ENCODE peak calls at places on chromosomes 3 and 15, in eight cellular contexts. One of them, this sample, is unnamed.

GRCh38 chr3:73625124-73625665 is 454 bp upstream of the PDZRN3 start:
- DNase-seq in progenitor cell of endocrine pancreas: no peak
- DNase-seq in testis: peak; percentile 53
- DNase-seq in OCI-LY7: no peak
- DNase-seq in kidney epithelial cell: no peak
- DNase-seq in AG04450: no peak
- DNase-seq in coronary artery: no peak
- DNase-seq in astrocyte: peak; percentile 27
- DNase-seq in this sample: peak; percentile 62

GRCh38 chr3:126197854-126198584 is 17.6 kb upstream of the ALDH1L1 start:
- DNase-seq in progenitor cell of endocrine pancreas: no peak
- DNase-seq in testis: peak; percentile 86
- DNase-seq in OCI-LY7: peak; percentile 55
- DNase-seq in kidney epithelial cell: no peak
- DNase-seq in AG04450: peak; percentile 38
- DNase-seq in coronary artery: peak; percentile 83
- DNase-seq in astrocyte: peak; percentile 21
- DNase-seq in this sample: peak; percentile 75

GRCh38 chr15:65338366-65338765 is 33.9 kb downstream of the RNU5B-1 start:
- DNase-seq in progenitor cell of endocrine pancreas: no peak
- DNase-seq in testis: no peak
- DNase-seq in OCI-LY7: no peak
- DNase-seq in kidney epithelial cell: no peak
- DNase-seq in AG04450: no peak
- DNase-seq in coronary artery: no peak
- DNase-seq in astrocyte: no peak
- DNase-seq in this sample: no peak

GRCh38 chr3:26428992-26429391 is 193.6 kb upstream of the LRRC3B start:
- DNase-seq in progenitor cell of endocrine pancreas: no peak
- DNase-seq in testis: no peak
- DNase-seq in OCI-LY7: no peak
- DNase-seq in kidney epithelial cell: no peak
- DNase-seq in AG04450: no peak
- DNase-seq in coronary artery: no peak
- DNase-seq in astrocyte: no peak
- DNase-seq in this sample: no peak

GRCh38 chr3:167882057-167882667 is 146.6 kb downstream of the SERPINI1 start:
- DNase-seq in progenitor cell of endocrine pancreas: no peak
- DNase-seq in testis: no peak
- DNase-seq in OCI-LY7: peak; percentile 83
- DNase-seq in kidney epithelial cell: peak; percentile 4
- DNase-seq in AG04450: peak; percentile 3
- DNase-seq in coronary artery: no peak
- DNase-seq in astrocyte: peak; percentile 35
- DNase-seq in this sample: peak; percentile 75

GRCh38 chr3:174973465-174973864 is 114.3 kb downstream of the NAALADL2 start:
- DNase-seq in progenitor cell of endocrine pancreas: no peak
- DNase-seq in testis: no peak
- DNase-seq in OCI-LY7: no peak
- DNase-seq in kidney epithelial cell: peak; percentile 9
- DNase-seq in AG04450: no peak
- DNase-seq in coronary artery: no peak
- DNase-seq in astrocyte: no peak
- DNase-seq in this sample: no peak

GRCh38 chr15:81160312-81161214 is 26.5 kb downstream of the CFAP161 start:
- DNase-seq in progenitor cell of endocrine pancreas: no peak
- DNase-seq in testis: peak; percentile 57
- DNase-seq in OCI-LY7: no peak
- DNase-seq in kidney epithelial cell: no peak
- DNase-seq in AG04450: peak; percentile 91
- DNase-seq in coronary artery: no peak
- DNase-seq in astrocyte: peak; percentile 61
- DNase-seq in this sample: peak; percentile 96

GRCh38 chr15:86231864-86232801 is 152.5 kb downstream of the AGBL1 start:
- DNase-seq in progenitor cell of endocrine pancreas: no peak
- DNase-seq in testis: peak; percentile 37
- DNase-seq in OCI-LY7: peak; percentile 37
- DNase-seq in kidney epithelial cell: no peak
- DNase-seq in AG04450: no peak
- DNase-seq in coronary artery: no peak
- DNase-seq in astrocyte: peak; percentile 25
- DNase-seq in this sample: peak; percentile 21

GRCh38 chr3:111758642-111759041 is 100.4 kb upstream of the PHLDB2 start:
- DNase-seq in progenitor cell of endocrine pancreas: no peak
- DNase-seq in testis: no peak
- DNase-seq in OCI-LY7: no peak
- DNase-seq in kidney epithelial cell: no peak
- DNase-seq in AG04450: no peak
- DNase-seq in coronary artery: no peak
- DNase-seq in astrocyte: peak; percentile 47
- DNase-seq in this sample: peak; percentile 42

GRCh38 chr15:92651877-92652575 is 3.5 kb downstream of the FAM174B start:
- DNase-seq in progenitor cell of endocrine pancreas: no peak
- DNase-seq in testis: no peak
- DNase-seq in OCI-LY7: no peak
- DNase-seq in kidney epithelial cell: no peak
- DNase-seq in AG04450: no peak
- DNase-seq in coronary artery: peak; percentile 26
- DNase-seq in astrocyte: no peak
- DNase-seq in this sample: no peak

GRCh38 chr15:96331141-96331941 is 841 bp downstream of the NR2F2 start:
- DNase-seq in progenitor cell of endocrine pancreas: no peak
- DNase-seq in testis: no peak
- DNase-seq in OCI-LY7: no peak
- DNase-seq in kidney epithelial cell: no peak
- DNase-seq in AG04450: no peak
- DNase-seq in coronary artery: peak; percentile 69
- DNase-seq in astrocyte: peak; percentile 29
- DNase-seq in this sample: peak; percentile 80

GRCh38 chr3:57778499-57778898 is 22.4 kb downstream of the SLMAP start:
- DNase-seq in progenitor cell of endocrine pancreas: no peak
- DNase-seq in testis: no peak
- DNase-seq in OCI-LY7: no peak
- DNase-seq in kidney epithelial cell: no peak
- DNase-seq in AG04450: no peak
- DNase-seq in coronary artery: no peak
- DNase-seq in astrocyte: no peak
- DNase-seq in this sample: peak; percentile 34

GRCh38 chr3:9552252-9552999 is 1.2 kb downstream of the LHFPL4 start:
- DNase-seq in progenitor cell of endocrine pancreas: peak; percentile 81
- DNase-seq in testis: peak; percentile 73
- DNase-seq in OCI-LY7: no peak
- DNase-seq in kidney epithelial cell: peak; percentile 18
- DNase-seq in AG04450: peak; percentile 4
- DNase-seq in coronary artery: peak; percentile 50
- DNase-seq in astrocyte: peak; percentile 45
- DNase-seq in this sample: peak; percentile 68

GRCh38 chr3:57961828-57962447 is 46.3 kb upstream of the FLNB start:
- DNase-seq in progenitor cell of endocrine pancreas: no peak
- DNase-seq in testis: no peak
- DNase-seq in OCI-LY7: peak; percentile 53
- DNase-seq in kidney epithelial cell: no peak
- DNase-seq in AG04450: no peak
- DNase-seq in coronary artery: no peak
- DNase-seq in astrocyte: no peak
- DNase-seq in this sample: peak; percentile 73

GRCh38 chr3:121735047-121735696 is 14.4 kb downstream of the GOLGB1 start:
- DNase-seq in progenitor cell of endocrine pancreas: no peak
- DNase-seq in testis: no peak
- DNase-seq in OCI-LY7: no peak
- DNase-seq in kidney epithelial cell: no peak
- DNase-seq in AG04450: no peak
- DNase-seq in coronary artery: no peak
- DNase-seq in astrocyte: no peak
- DNase-seq in this sample: peak; percentile 12

GRCh38 chr15:31447893-31448634 is 121.4 kb downstream of the KLF13 start:
- DNase-seq in progenitor cell of endocrine pancreas: no peak
- DNase-seq in testis: no peak
- DNase-seq in OCI-LY7: no peak
- DNase-seq in kidney epithelial cell: no peak
- DNase-seq in AG04450: no peak
- DNase-seq in coronary artery: no peak
- DNase-seq in astrocyte: no peak
- DNase-seq in this sample: no peak

GRCh38 chr3:116971531-116971930 is 262.0 kb downstream of the TUSC7 start:
- DNase-seq in progenitor cell of endocrine pancreas: no peak
- DNase-seq in testis: no peak
- DNase-seq in OCI-LY7: no peak
- DNase-seq in kidney epithelial cell: no peak
- DNase-seq in AG04450: no peak
- DNase-seq in coronary artery: no peak
- DNase-seq in astrocyte: no peak
- DNase-seq in this sample: no peak

GRCh38 chr3:14521611-14522010 is 18.5 kb downstream of the GRIP2 start:
- DNase-seq in progenitor cell of endocrine pancreas: no peak
- DNase-seq in testis: no peak
- DNase-seq in OCI-LY7: no peak
- DNase-seq in kidney epithelial cell: no peak
- DNase-seq in AG04450: no peak
- DNase-seq in coronary artery: no peak
- DNase-seq in astrocyte: no peak
- DNase-seq in this sample: no peak

GRCh38 chr15:25844542-25844941 is 18.6 kb downstream of the ATP10A start:
- DNase-seq in progenitor cell of endocrine pancreas: no peak
- DNase-seq in testis: no peak
- DNase-seq in OCI-LY7: no peak
- DNase-seq in kidney epithelial cell: no peak
- DNase-seq in AG04450: no peak
- DNase-seq in coronary artery: no peak
- DNase-seq in astrocyte: no peak
- DNase-seq in this sample: no peak

GRCh38 chr3:150503402-150504099 is 42.7 kb downstream of the SERP1 start:
- DNase-seq in progenitor cell of endocrine pancreas: no peak
- DNase-seq in testis: no peak
- DNase-seq in OCI-LY7: no peak
- DNase-seq in kidney epithelial cell: no peak
- DNase-seq in AG04450: no peak
- DNase-seq in coronary artery: no peak
- DNase-seq in astrocyte: no peak
- DNase-seq in this sample: no peak

DNA sequence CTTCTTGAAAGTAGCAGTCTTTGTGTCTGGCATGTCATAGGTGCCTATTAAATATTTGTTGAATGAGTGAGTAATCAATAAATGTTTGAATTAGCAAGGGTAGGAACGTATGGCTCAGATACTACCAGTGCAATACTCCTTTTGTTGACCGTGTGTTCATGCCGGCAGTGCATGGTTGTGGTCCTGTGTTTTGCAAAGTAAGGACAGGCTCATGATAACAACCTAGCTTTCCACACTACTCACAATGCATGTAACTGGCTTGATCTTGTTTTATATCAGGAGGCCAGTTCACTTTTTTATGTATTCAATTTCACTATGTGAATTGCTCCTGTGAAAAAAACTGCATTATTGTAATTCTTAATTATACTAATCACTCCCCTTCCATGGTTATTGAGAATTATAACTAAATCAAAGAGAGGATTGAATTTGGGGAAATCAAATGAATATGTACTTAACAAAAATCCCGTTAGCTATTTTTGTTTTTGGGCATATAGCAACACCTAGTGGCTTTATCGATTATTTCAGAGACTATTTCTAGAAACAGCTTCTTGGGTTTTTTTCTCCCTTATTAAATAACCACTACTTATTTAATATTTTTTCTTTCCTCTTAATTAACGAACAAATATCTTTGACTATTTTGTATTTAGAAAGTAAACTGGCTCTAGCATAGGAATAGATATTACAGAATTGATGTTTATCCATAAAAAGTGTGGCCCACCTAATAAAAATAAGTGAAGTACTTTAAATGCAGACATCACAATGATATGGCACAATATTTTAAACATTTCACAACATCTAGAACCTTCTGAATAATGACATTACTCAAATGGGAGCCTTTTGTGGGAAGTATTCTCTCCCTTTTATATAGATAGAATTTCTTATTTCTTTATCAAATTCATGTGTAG is 218.5 kb downstream of the BBX start:
- DNase-seq in progenitor cell of endocrine pancreas: no peak
- DNase-seq in testis: no peak
- DNase-seq in OCI-LY7: peak; percentile 35
- DNase-seq in kidney epithelial cell: no peak
- DNase-seq in AG04450: no peak
- DNase-seq in coronary artery: no peak
- DNase-seq in astrocyte: no peak
- DNase-seq in this sample: peak; percentile 61
- TF ChIP-seq CTCF in progenitor cell of endocrine pancreas: peak; percentile 57
- TF ChIP-seq CTCF in testis: peak; percentile 56
- TF ChIP-seq CTCF in OCI-LY7: peak; percentile 79
- TF ChIP-seq CTCF in kidney epithelial cell: peak; percentile 30
- TF ChIP-seq CTCF in AG04450: peak; percentile 62
- TF ChIP-seq CTCF in coronary artery: peak; percentile 38
- TF ChIP-seq CTCF in astrocyte: peak; percentile 48
- TF ChIP-seq CTCF in this sample: peak; percentile 47

GRCh38 chr3:125163739-125164601 is 48.6 kb downstream of the SLC12A8 start:
- DNase-seq in progenitor cell of endocrine pancreas: no peak
- DNase-seq in testis: peak; percentile 54
- DNase-seq in OCI-LY7: peak; percentile 27
- DNase-seq in kidney epithelial cell: no peak
- DNase-seq in AG04450: no peak
- DNase-seq in coronary artery: no peak
- DNase-seq in astrocyte: no peak
- DNase-seq in this sample: no peak
- TF ChIP-seq CTCF in progenitor cell of endocrine pancreas: no peak
- TF ChIP-seq CTCF in testis: no peak
- TF ChIP-seq CTCF in OCI-LY7: peak; percentile 51
- TF ChIP-seq CTCF in kidney epithelial cell: peak; percentile 7
- TF ChIP-seq CTCF in AG04450: no peak
- TF ChIP-seq CTCF in coronary artery: no peak
- TF ChIP-seq CTCF in astrocyte: no peak
- TF ChIP-seq CTCF in this sample: peak; percentile 28

GRCh38 chr3:27888562-27888961 is 166.4 kb upstream of the EOMES start:
- DNase-seq in progenitor cell of endocrine pancreas: no peak
- DNase-seq in testis: no peak
- DNase-seq in OCI-LY7: no peak
- DNase-seq in kidney epithelial cell: no peak
- DNase-seq in AG04450: no peak
- DNase-seq in coronary artery: no peak
- DNase-seq in astrocyte: no peak
- DNase-seq in this sample: no peak
- TF ChIP-seq CTCF in progenitor cell of endocrine pancreas: no peak
- TF ChIP-seq CTCF in testis: no peak
- TF ChIP-seq CTCF in OCI-LY7: no peak
- TF ChIP-seq CTCF in kidney epithelial cell: no peak
- TF ChIP-seq CTCF in AG04450: no peak
- TF ChIP-seq CTCF in coronary artery: no peak
- TF ChIP-seq CTCF in astrocyte: no peak
- TF ChIP-seq CTCF in this sample: no peak

DNA sequence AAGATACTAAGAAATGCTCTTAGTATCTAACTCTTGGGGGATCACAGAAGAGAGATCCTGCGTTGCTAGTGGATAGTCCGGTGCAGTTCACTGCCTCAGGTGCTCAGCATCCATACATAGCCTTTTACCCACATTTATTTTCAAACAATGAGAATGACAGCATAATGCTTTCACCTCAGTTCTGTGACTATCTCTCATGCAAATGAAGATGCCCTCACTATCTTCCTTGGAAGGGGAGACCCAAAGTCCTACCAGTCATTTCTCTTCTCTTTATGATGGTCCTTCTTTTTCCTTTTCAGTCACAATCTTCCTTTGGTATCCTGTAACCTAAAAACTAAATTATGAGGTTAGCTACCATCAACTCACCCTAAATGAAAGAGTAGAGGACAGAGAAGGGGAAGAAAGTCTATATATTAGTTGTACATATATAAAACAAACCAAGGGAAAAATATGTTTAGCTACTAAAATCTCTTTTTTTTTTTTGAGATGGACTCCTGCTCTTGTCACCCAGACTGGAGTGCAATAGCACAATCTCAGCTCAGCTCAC is 30.9 kb upstream of the SLC28A2 start:
- DNase-seq in progenitor cell of endocrine pancreas: no peak
- DNase-seq in testis: no peak
- DNase-seq in OCI-LY7: no peak
- DNase-seq in kidney epithelial cell: no peak
- DNase-seq in AG04450: no peak
- DNase-seq in coronary artery: no peak
- DNase-seq in astrocyte: no peak
- DNase-seq in this sample: no peak
- TF ChIP-seq CTCF in progenitor cell of endocrine pancreas: no peak
- TF ChIP-seq CTCF in testis: no peak
- TF ChIP-seq CTCF in OCI-LY7: no peak
- TF ChIP-seq CTCF in kidney epithelial cell: no peak
- TF ChIP-seq CTCF in AG04450: no peak
- TF ChIP-seq CTCF in coronary artery: no peak
- TF ChIP-seq CTCF in astrocyte: no peak
- TF ChIP-seq CTCF in this sample: no peak

This sample was measured in fibroblast of pulmonary artery.